ENCODE peak calls at places on chromosomes 1 and 21, in six cellular contexts. E is coronary artery; X is thoracic aorta; G is CD4-positive, alpha-beta memory T cell; O is RWPE1; D is small intestine. F is an unnamed sample.

GRCh38 chr1:150567341-150567716 is 12.1 kb downstream of the MCL1 start:
- DNase-seq in E (peak; percentile 73), X (no peak), G (peak; percentile 83), O (no peak), D (peak; percentile 63), F (no peak)

GRCh38 chr21:26813426-26813998 is 31.7 kb downstream of the ADAMTS1 start:
- DNase-seq in E (no peak), X (no peak), G (no peak), O (no peak), D (no peak), F (no peak)

GRCh38 chr1:82695443-82695842 is 894.7 kb downstream of the ADGRL2 start:
- DNase-seq in E (no peak), X (no peak), G (no peak), O (no peak), D (no peak), F (no peak)

GRCh38 chr1:161115132-161115711 is 2.6 kb downstream of the PFDN2 start:
- DNase-seq in E (no peak), X (no peak), G (no peak), O (peak; percentile 90), D (no peak), F (no peak)

GRCh38 chr1:42913426-42914091 is 45.1 kb downstream of the SLC2A1 start:
- DNase-seq in E (no peak), X (no peak), G (peak; percentile 70), O (peak; percentile 70), D (peak; percentile 78), F (peak; percentile 82)

GRCh38 chr1:219125342-219125741 is 48.3 kb upstream of the LYPLAL1 start:
- DNase-seq in E (no peak), X (no peak), G (no peak), O (no peak), D (no peak), F (no peak)

GRCh38 chr1:152497273-152497672 is 13.3 kb upstream of the LCE5A start:
- DNase-seq in E (no peak), X (no peak), G (no peak), O (no peak), D (peak; percentile 32), F (no peak)

GRCh38 chr1:234666206-234666605 is 56.2 kb upstream of the IRF2BP2 start:
- DNase-seq in E (no peak), X (no peak), G (no peak), O (no peak), D (no peak), F (no peak)

GRCh38 chr1:47317841-47318240 is 3.9 kb upstream of the STIL start:
- DNase-seq in E (no peak), X (no peak), G (no peak), O (no peak), D (no peak), F (no peak)

GRCh38 chr1:3541930-3542329 is 69.4 kb downstream of the MEGF6 start:
- DNase-seq in E (no peak), X (no peak), G (no peak), O (no peak), D (no peak), F (no peak)

GRCh38 chr21:38917045-38917774 is 111.5 kb downstream of the ETS2 start:
- DNase-seq in E (no peak), X (no peak), G (no peak), O (no peak), D (no peak), F (no peak)

GRCh38 chr1:214280386-214281029 is 451 bp upstream of the SMYD2 start:
- DNase-seq in E (no peak), X (no peak), G (no peak), O (peak; percentile 40), D (peak; percentile 70), F (no peak)

GRCh38 chr1:153272186-153272585 is 12.7 kb downstream of the LORICRIN start:
- DNase-seq in E (no peak), X (no peak), G (no peak), O (no peak), D (no peak), F (no peak)

GRCh38 chr1:154534263-154534844 is 24.1 kb downstream of the UBE2Q1 start:
- DNase-seq in E (no peak), X (no peak), G (no peak), O (peak; percentile 77), D (peak; percentile 68), F (peak; percentile 50)

GRCh38 chr1:34927316-34927715 is 2.1 kb downstream of the DLGAP3 start:
- DNase-seq in E (no peak), X (no peak), G (no peak), O (no peak), D (no peak), F (no peak)

GRCh38 chr1:198253668-198254067 is 96.9 kb downstream of the NEK7 start:
- DNase-seq in E (no peak), X (no peak), G (no peak), O (peak; percentile 56), D (no peak), F (no peak)

GRCh38 chr1:167781558-167781957 is 59.8 kb downstream of the MPZL1 start:
- DNase-seq in E (no peak), X (no peak), G (no peak), O (no peak), D (no peak), F (no peak)

GRCh38 chr1:53643881-53644390 is 95.0 kb downstream of the GLIS1 start:
- DNase-seq in E (peak; percentile 43), X (no peak), G (no peak), O (no peak), D (no peak), F (no peak)

GRCh38 chr1:218164930-218165686 is 120.0 kb upstream of the RRP15 start:
- DNase-seq in E (no peak), X (no peak), G (peak; percentile 3), O (no peak), D (peak; percentile 42), F (no peak)

GRCh38 chr21:17658931-17659330 is 46.2 kb upstream of the BTG3 start:
- DNase-seq in E (no peak), X (no peak), G (no peak), O (no peak), D (no peak), F (no peak)

GRCh38 chr1:177082855-177083741 is 81.4 kb downstream of the ASTN1 start:
- DNase-seq in E (no peak), X (no peak), G (no peak), O (no peak), D (no peak), F (no peak)

GRCh38 chr1:35298464-35298863 is 30.0 kb downstream of the ZMYM4 start:
- DNase-seq in E (no peak), X (no peak), G (peak; percentile 44), O (peak; percentile 19), D (peak; percentile 46), F (no peak)

GRCh38 chr1:248841702-248842395 is 3.8 kb downstream of the ZNF672 start:
- DNase-seq in E (no peak), X (no peak), G (peak; percentile 45), O (no peak), D (peak; percentile 41), F (no peak)

GRCh38 chr1:54409156-54410142 is 3.3 kb upstream of the SSBP3 start:
- DNase-seq in E (no peak), X (no peak), G (peak; percentile 29), O (no peak), D (peak; percentile 90), F (no peak)

GRCh38 chr1:27084107-27084506 is 70.8 kb downstream of the SLC9A1 start:
- DNase-seq in E (no peak), X (no peak), G (no peak), O (no peak), D (no peak), F (no peak)
- H3K27ac ChIP-seq in E (no peak overlapping the region), X (no peak overlapping the region), G (no peak overlapping the region), O (no peak overlapping the region), D (no peak overlapping the region), F (no peak overlapping the region)

DNA sequence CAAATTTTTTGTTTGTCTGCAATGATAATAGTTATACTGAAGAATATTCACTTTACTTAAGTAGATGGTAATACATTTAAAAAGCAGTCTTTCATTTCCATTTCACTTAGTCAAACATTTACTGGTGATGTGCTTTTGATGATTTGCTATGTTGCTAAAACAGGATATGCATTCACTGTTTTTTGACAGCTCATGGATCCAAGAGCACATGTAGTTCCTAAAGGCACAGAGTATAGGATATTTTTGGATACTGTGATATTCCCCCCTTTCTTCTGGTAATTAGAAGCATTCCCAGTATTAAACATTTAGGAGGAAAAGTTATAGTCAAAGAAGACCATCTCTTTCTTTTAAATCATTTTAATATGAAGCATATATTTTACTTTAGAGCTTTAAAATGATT is 45.9 kb downstream of the RAP1A start:
- DNase-seq in E (no peak), X (no peak), G (no peak), O (no peak), D (no peak), F (no peak)
- H3K27ac ChIP-seq in E (no peak overlapping the region), X (no peak overlapping the region), G (no peak overlapping the region), O (no peak overlapping the region), D (no peak overlapping the region), F (no peak overlapping the region)

GRCh38 chr1:16461681-16462080 is 21.2 kb downstream of the NECAP2 start:
- DNase-seq in E (no peak), X (no peak), G (no peak), O (no peak), D (no peak), F (no peak)
- H3K27ac ChIP-seq in E (no peak overlapping the region), X (no peak overlapping the region), G (no peak overlapping the region), O (no peak overlapping the region), D (no peak overlapping the region), F (no peak overlapping the region)

DNA sequence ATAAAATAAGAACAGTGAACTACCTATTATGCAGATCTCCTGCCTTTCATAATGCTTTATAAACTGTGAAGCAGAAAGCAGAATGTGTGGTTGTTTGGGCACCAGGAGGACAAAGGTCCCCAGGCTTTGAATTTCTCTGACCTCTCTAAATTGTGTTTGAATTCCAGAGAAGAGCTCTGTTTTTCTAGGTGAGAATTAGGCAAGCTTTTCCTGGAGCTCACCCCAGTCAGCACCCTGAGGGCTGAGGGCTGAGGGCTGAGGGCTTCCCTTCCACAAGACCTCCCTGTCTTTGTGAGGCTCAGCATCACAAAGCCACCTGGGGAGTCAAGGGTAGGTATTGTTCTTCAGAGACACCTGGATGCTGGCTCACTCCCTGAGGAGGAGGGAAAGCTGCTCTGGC is 45.5 kb upstream of the LRIG2 start:
- DNase-seq in E (no peak), X (no peak), G (no peak), O (no peak), D (no peak), F (peak; percentile 78)
- H3K27ac ChIP-seq in E (no peak overlapping the region), X (no peak overlapping the region), G (no peak overlapping the region), O (no peak overlapping the region), D (no peak overlapping the region), F (no peak overlapping the region)

GRCh38 chr1:61403863-61404615 is 320.9 kb downstream of the TM2D1 start:
- DNase-seq in E (no peak), X (no peak), G (no peak), O (no peak), D (peak; percentile 6), F (no peak)
- H3K27ac ChIP-seq in E (no peak overlapping the region), X (peak overlapping the region; percentile 53), G (no peak overlapping the region), O (no peak overlapping the region), D (no peak overlapping the region), F (no peak overlapping the region)

GRCh38 chr1:184792450-184792969 is 37.9 kb upstream of the EDEM3 start:
- DNase-seq in E (peak; percentile 93), X (peak; percentile 85), G (no peak), O (peak; percentile 88), D (peak; percentile 82), F (no peak)
- H3K27ac ChIP-seq in E (peak overlapping the region; percentile 65), X (peak overlapping the region; percentile 62), G (no peak overlapping the region), O (peak overlapping the region; percentile 87), D (no peak overlapping the region), F (no peak overlapping the region)

DNA sequence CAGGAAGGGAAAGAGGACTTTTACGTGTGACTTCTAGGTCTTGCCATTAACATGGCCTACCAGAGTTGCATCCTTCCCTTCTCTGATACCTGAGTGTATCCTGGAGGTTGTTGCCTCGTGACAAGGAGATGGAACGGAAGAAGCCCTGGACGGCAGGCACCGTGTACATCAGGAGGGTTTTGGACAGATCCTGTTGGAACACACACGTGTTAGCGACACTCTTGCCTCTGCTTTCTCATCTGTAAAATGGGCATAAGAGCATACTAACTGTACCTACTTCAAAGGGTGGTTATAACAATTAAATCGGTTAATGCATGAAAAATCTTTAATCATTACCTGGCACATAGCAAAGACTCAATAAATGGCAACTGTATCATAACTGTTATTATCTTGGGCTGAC is 30.0 kb upstream of the EXOSC10 start:
- DNase-seq in E (no peak), X (no peak), G (no peak), O (no peak), D (no peak), F (no peak)
- H3K27ac ChIP-seq in E (no peak overlapping the region), X (no peak overlapping the region), G (no peak overlapping the region), O (no peak overlapping the region), D (no peak overlapping the region), F (no peak overlapping the region)